ENCODE peak calls at places on chromosomes 5 and 9, in seven cellular contexts. One of them, this sample, is unnamed.

GRCh38 chr5:98458004-98458403 is 315.5 kb upstream of the RGMB start:
- DNase-seq in OCI-LY7: no peak
- DNase-seq in lung: no peak
- DNase-seq in transverse colon: no peak
- DNase-seq in heart right ventricle: no peak
- DNase-seq in BE2C: no peak
- DNase-seq in adrenal gland: no peak
- DNase-seq in this sample: no peak

GRCh38 chr5:169416583-169417196 is 115.8 kb upstream of the SLIT3 start:
- DNase-seq in heart right ventricle: peak; percentile 70
- DNase-seq in lung: no peak
- DNase-seq in BE2C: no peak
- DNase-seq in adrenal gland: peak; percentile 24
- DNase-seq in OCI-LY7: no peak
- DNase-seq in transverse colon: peak; percentile 13
- DNase-seq in this sample: peak; percentile 74

GRCh38 chr5:168364738-168365550 is 73.5 kb downstream of the WWC1 start:
- DNase-seq in BE2C: no peak
- DNase-seq in OCI-LY7: no peak
- DNase-seq in lung: peak; percentile 82
- DNase-seq in adrenal gland: no peak
- DNase-seq in transverse colon: no peak
- DNase-seq in heart right ventricle: no peak
- DNase-seq in this sample: peak; percentile 32

GRCh38 chr5:1409386-1410110 is 35.7 kb downstream of the SLC6A3 start:
- DNase-seq in OCI-LY7: peak; percentile 18
- DNase-seq in transverse colon: no peak
- DNase-seq in lung: no peak
- DNase-seq in adrenal gland: no peak
- DNase-seq in heart right ventricle: no peak
- DNase-seq in BE2C: no peak
- DNase-seq in this sample: peak; percentile 25

GRCh38 chr9:4547016-4547415 is 56.7 kb downstream of the SLC1A1 start:
- DNase-seq in lung: no peak
- DNase-seq in transverse colon: no peak
- DNase-seq in BE2C: no peak
- DNase-seq in OCI-LY7: no peak
- DNase-seq in adrenal gland: no peak
- DNase-seq in heart right ventricle: no peak
- DNase-seq in this sample: no peak

GRCh38 chr9:99105152-99106043 is 485 bp downstream of the TGFBR1 start:
- DNase-seq in heart right ventricle: peak; percentile 73
- DNase-seq in adrenal gland: peak; percentile 81
- DNase-seq in transverse colon: peak; percentile 84
- DNase-seq in lung: peak; percentile 81
- DNase-seq in OCI-LY7: peak; percentile 64
- DNase-seq in BE2C: peak; percentile 69
- DNase-seq in this sample: peak; percentile 89

GRCh38 chr5:56557198-56557597 is 258.2 kb upstream of the MAP3K1 start:
- DNase-seq in heart right ventricle: no peak
- DNase-seq in adrenal gland: no peak
- DNase-seq in OCI-LY7: no peak
- DNase-seq in lung: no peak
- DNase-seq in transverse colon: no peak
- DNase-seq in BE2C: no peak
- DNase-seq in this sample: no peak

GRCh38 chr9:70110194-70111041 is 66.8 kb downstream of the MAMDC2 start:
- DNase-seq in OCI-LY7: no peak
- DNase-seq in lung: no peak
- DNase-seq in heart right ventricle: peak; percentile 23
- DNase-seq in BE2C: no peak
- DNase-seq in transverse colon: no peak
- DNase-seq in adrenal gland: no peak
- DNase-seq in this sample: no peak

GRCh38 chr5:133338504-133339355 is 273.6 kb downstream of the FSTL4 start:
- DNase-seq in lung: no peak
- DNase-seq in OCI-LY7: no peak
- DNase-seq in adrenal gland: no peak
- DNase-seq in heart right ventricle: no peak
- DNase-seq in BE2C: no peak
- DNase-seq in transverse colon: no peak
- DNase-seq in this sample: no peak

GRCh38 chr9:89591291-89592200 is 13.3 kb upstream of the GADD45G start:
- DNase-seq in heart right ventricle: no peak
- DNase-seq in BE2C: no peak
- DNase-seq in lung: peak; percentile 25
- DNase-seq in OCI-LY7: no peak
- DNase-seq in transverse colon: no peak
- DNase-seq in adrenal gland: peak; percentile 64
- DNase-seq in this sample: no peak

GRCh38 chr5:173557123-173557903 is 59.1 kb downstream of the BOD1 start:
- DNase-seq in OCI-LY7: no peak
- DNase-seq in heart right ventricle: no peak
- DNase-seq in adrenal gland: no peak
- DNase-seq in lung: no peak
- DNase-seq in transverse colon: no peak
- DNase-seq in BE2C: no peak
- DNase-seq in this sample: no peak

DNA sequence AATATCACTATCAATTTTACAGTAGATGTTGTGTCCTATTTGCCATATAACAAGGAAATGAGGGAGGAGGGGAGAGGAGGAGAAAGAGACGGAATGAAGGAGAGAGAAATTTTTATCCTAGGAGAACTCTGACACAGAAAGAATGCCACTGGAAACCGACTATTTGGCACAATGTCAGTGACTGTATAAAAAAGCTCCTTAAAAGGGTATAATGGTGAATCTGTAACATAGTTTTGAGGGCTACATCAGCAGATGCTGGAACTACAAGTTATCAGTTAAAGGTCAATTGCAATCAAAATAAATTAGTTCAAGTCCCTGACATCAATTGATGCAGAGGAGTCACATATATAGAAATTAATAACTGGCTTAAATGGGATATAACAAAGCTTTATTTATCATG is 5.7 kb downstream of the EDIL3 start:
- DNase-seq in adrenal gland: no peak
- DNase-seq in lung: no peak
- DNase-seq in heart right ventricle: no peak
- DNase-seq in BE2C: no peak
- DNase-seq in transverse colon: no peak
- DNase-seq in OCI-LY7: no peak
- DNase-seq in this sample: no peak
- H3K4me1 ChIP-seq in adrenal gland: no peaks in the 10 kb centered on the region
- H3K4me1 ChIP-seq in lung: peaks cover 3% of the 10 kb centered on the region
- H3K4me1 ChIP-seq in heart right ventricle: no peaks in the 10 kb centered on the region
- H3K4me1 ChIP-seq in BE2C: peaks cover 6% of the 10 kb centered on the region
- H3K4me1 ChIP-seq in transverse colon: peaks cover 9% of the 10 kb centered on the region
- H3K4me1 ChIP-seq in OCI-LY7: no peaks in the 10 kb centered on the region
- H3K4me1 ChIP-seq in this sample: peaks cover 10% of the 10 kb centered on the region

GRCh38 chr5:179060116-179061008 is at the start of gene ZNF354C:
- DNase-seq in transverse colon: peak; percentile 86
- DNase-seq in OCI-LY7: no peak
- DNase-seq in lung: peak; percentile 89
- DNase-seq in BE2C: peak; percentile 96
- DNase-seq in heart right ventricle: peak; percentile 91
- DNase-seq in adrenal gland: peak; percentile 84
- DNase-seq in this sample: peak; percentile 88
- H3K4me3 ChIP-seq in transverse colon: peak within 1 kb of the TSS; percentile 72
- H3K4me3 ChIP-seq in OCI-LY7: no peak within 1 kb of the TSS
- H3K4me3 ChIP-seq in lung: peak within 1 kb of the TSS; percentile 87
- H3K4me3 ChIP-seq in BE2C: peak within 1 kb of the TSS; percentile 71
- H3K4me3 ChIP-seq in heart right ventricle: peak within 1 kb of the TSS; percentile 77
- H3K4me3 ChIP-seq in adrenal gland: peak within 1 kb of the TSS; percentile 78
- H3K4me3 ChIP-seq in this sample: peak within 1 kb of the TSS; percentile 61

GRCh38 chr5:127324756-127325155 is 34.2 kb downstream of the MEGF10 start:
- DNase-seq in lung: no peak
- DNase-seq in transverse colon: no peak
- DNase-seq in BE2C: no peak
- DNase-seq in OCI-LY7: no peak
- DNase-seq in heart right ventricle: no peak
- DNase-seq in adrenal gland: no peak
- DNase-seq in this sample: no peak

GRCh38 chr5:127322405-127322804 is 31.8 kb downstream of the MEGF10 start:
- DNase-seq in BE2C: no peak
- DNase-seq in adrenal gland: no peak
- DNase-seq in heart right ventricle: no peak
- DNase-seq in OCI-LY7: no peak
- DNase-seq in lung: no peak
- DNase-seq in transverse colon: no peak
- DNase-seq in this sample: no peak

GRCh38 chr5:127321465-127321864 is 30.9 kb downstream of the MEGF10 start:
- DNase-seq in transverse colon: no peak
- DNase-seq in OCI-LY7: no peak
- DNase-seq in adrenal gland: no peak
- DNase-seq in heart right ventricle: no peak
- DNase-seq in lung: no peak
- DNase-seq in BE2C: no peak
- DNase-seq in this sample: no peak

GRCh38 chr5:127330116-127330515 is 39.5 kb downstream of the MEGF10 start:
- DNase-seq in adrenal gland: no peak
- DNase-seq in BE2C: no peak
- DNase-seq in lung: no peak
- DNase-seq in transverse colon: no peak
- DNase-seq in heart right ventricle: no peak
- DNase-seq in OCI-LY7: no peak
- DNase-seq in this sample: no peak

GRCh38 chr5:127326438-127326837 is 35.8 kb downstream of the MEGF10 start:
- DNase-seq in lung: no peak
- DNase-seq in transverse colon: no peak
- DNase-seq in OCI-LY7: no peak
- DNase-seq in adrenal gland: no peak
- DNase-seq in heart right ventricle: no peak
- DNase-seq in BE2C: no peak
- DNase-seq in this sample: no peak
- TF ChIP-seq CTCF in lung: no peak
- TF ChIP-seq CTCF in transverse colon: no peak
- TF ChIP-seq CTCF in OCI-LY7: no peak
- TF ChIP-seq CTCF in adrenal gland: no peak
- TF ChIP-seq CTCF in heart right ventricle: no peak
- TF ChIP-seq CTCF in BE2C: peak; percentile 25
- TF ChIP-seq CTCF in this sample: no peak

GRCh38 chr9:570187-570586 is 271.3 kb upstream of the DMRT1 start:
- DNase-seq in lung: no peak
- DNase-seq in heart right ventricle: no peak
- DNase-seq in OCI-LY7: peak; percentile 46
- DNase-seq in BE2C: no peak
- DNase-seq in transverse colon: no peak
- DNase-seq in adrenal gland: no peak
- DNase-seq in this sample: no peak

GRCh38 chr9:565528-565927 is 276.0 kb upstream of the DMRT1 start:
- DNase-seq in BE2C: no peak
- DNase-seq in transverse colon: no peak
- DNase-seq in lung: no peak
- DNase-seq in OCI-LY7: peak; percentile 92
- DNase-seq in heart right ventricle: no peak
- DNase-seq in adrenal gland: no peak
- DNase-seq in this sample: no peak

GRCh38 chr9:569276-569675 is 272.2 kb upstream of the DMRT1 start:
- DNase-seq in OCI-LY7: peak; percentile 77
- DNase-seq in transverse colon: no peak
- DNase-seq in heart right ventricle: no peak
- DNase-seq in BE2C: no peak
- DNase-seq in lung: no peak
- DNase-seq in adrenal gland: no peak
- DNase-seq in this sample: no peak

GRCh38 chr9:567746-568305 is 273.7 kb upstream of the DMRT1 start:
- DNase-seq in transverse colon: no peak
- DNase-seq in lung: no peak
- DNase-seq in BE2C: no peak
- DNase-seq in adrenal gland: no peak
- DNase-seq in heart right ventricle: no peak
- DNase-seq in OCI-LY7: no peak
- DNase-seq in this sample: no peak

GRCh38 chr9:567128-567745 is 274.3 kb upstream of the DMRT1 start:
- DNase-seq in lung: no peak
- DNase-seq in transverse colon: no peak
- DNase-seq in BE2C: no peak
- DNase-seq in OCI-LY7: peak; percentile 86
- DNase-seq in heart right ventricle: no peak
- DNase-seq in adrenal gland: no peak
- DNase-seq in this sample: no peak
- H3K4me1 ChIP-seq in lung: peaks cover 3% of the 10 kb centered on the region
- H3K4me1 ChIP-seq in transverse colon: peaks cover 4% of the 10 kb centered on the region
- H3K4me1 ChIP-seq in BE2C: no peaks in the 10 kb centered on the region
- H3K4me1 ChIP-seq in OCI-LY7: peaks cover 99% of the 10 kb centered on the region
- H3K4me1 ChIP-seq in heart right ventricle: peaks cover 3% of the 10 kb centered on the region
- H3K4me1 ChIP-seq in adrenal gland: no peaks in the 10 kb centered on the region
- H3K4me1 ChIP-seq in this sample: peaks cover 4% of the 10 kb centered on the region

GRCh38 chr5:144093400-144093799 is 77.1 kb downstream of the YIPF5 start:
- DNase-seq in transverse colon: no peak
- DNase-seq in OCI-LY7: no peak
- DNase-seq in heart right ventricle: no peak
- DNase-seq in lung: no peak
- DNase-seq in adrenal gland: no peak
- DNase-seq in BE2C: no peak
- DNase-seq in this sample: no peak
- H3K4me3 ChIP-seq in transverse colon: no peak overlapping the region
- H3K4me3 ChIP-seq in OCI-LY7: no peak overlapping the region
- H3K4me3 ChIP-seq in heart right ventricle: no peak overlapping the region
- H3K4me3 ChIP-seq in lung: no peak overlapping the region
- H3K4me3 ChIP-seq in adrenal gland: no peak overlapping the region
- H3K4me3 ChIP-seq in BE2C: no peak overlapping the region
- H3K4me3 ChIP-seq in this sample: no peak overlapping the region

This sample was measured in mucosa of descending colon.